ENCODE peak calls at places on chromosomes 4 and X, in six cellular contexts. S is chondrocyte, C is mesothelial cell of epicardium, X is B cell, A is glutamatergic neuron, J is HFFc6. P is an unnamed sample.

GRCh38 chr4:86117781-86118302 is 242.0 kb downstream of the MAPK10 start:
- DNase-seq in A (no peak), J (peak), C (no peak), X (no peak), S (no peak), P (peak)

GRCh38 chr4:86536166-86536565 is 57.9 kb upstream of the PTPN13 start:
- DNase-seq in S (no peak), A (no peak), J (no peak), C (no peak), X (no peak), P (no peak)

GRCh38 chr4:23904639-23905061 is 14.8 kb upstream of the PPARGC1A start:
- DNase-seq in S (no peak), C (no peak), A (no peak), X (no peak), J (no peak), P (no peak)

GRCh38 chrX:130874751-130875150 is 28.3 kb downstream of the ENOX2 start:
- DNase-seq in J (peak), A (no peak), C (no peak), X (no peak), S (no peak), P (peak)

GRCh38 chr4:180898305-180898704 is 1344.9 kb upstream of the TENM3 start:
- DNase-seq in J (no peak), S (no peak), A (no peak), X (no peak), C (no peak), P (no peak)

GRCh38 chrX:86148594-86148993 is 343 bp downstream of the DACH2 start:
- DNase-seq in C (no peak), J (no peak), X (no peak), S (peak), A (peak), P (no peak)

GRCh38 chr4:16034010-16034829 is 49.6 kb downstream of the PROM1 start:
- DNase-seq in X (no peak), S (no peak), A (no peak), C (no peak), J (no peak), P (peak)

GRCh38 chr4:147059064-147059731 is 113.5 kb upstream of the TTC29 start:
- DNase-seq in X (peak), C (no peak), J (no peak), A (no peak), S (no peak), P (no peak)

GRCh38 chr4:41102360-41103092 is 111.8 kb downstream of the APBB2 start:
- DNase-seq in J (no peak), X (no peak), C (no peak), A (no peak), S (no peak), P (no peak)

GRCh38 chrX:46704767-46705386 is 54.0 kb downstream of the SLC9A7 start:
- DNase-seq in X (no peak), C (no peak), J (peak), A (no peak), S (no peak), P (peak)

GRCh38 chrX:10045327-10046000 is 78.3 kb downstream of the CLDN34 start:
- DNase-seq in S (no peak), J (no peak), C (no peak), X (no peak), A (no peak), P (no peak)

GRCh38 chr4:70721747-70722146 is at the start of gene RUFY3:
- DNase-seq in C (no peak), A (peak), J (peak), X (no peak), S (no peak), P (no peak)

GRCh38 chr4:19807505-19807904 is 444.2 kb upstream of the SLIT2 start:
- DNase-seq in A (no peak), S (no peak), J (peak), C (no peak), X (no peak), P (peak)

GRCh38 chrX:144219035-144219434 is 335.2 kb downstream of the UBE2NL start:
- DNase-seq in A (no peak), J (no peak), C (no peak), S (no peak), X (no peak), P (peak)

GRCh38 chr4:141417387-141417786 is 196.7 kb downstream of the ZNF330 start:
- DNase-seq in S (no peak), X (no peak), A (no peak), J (peak), C (no peak), P (no peak)

GRCh38 chr4:31791666-31792065 is 1071.5 kb downstream of the PCDH7 start:
- DNase-seq in S (no peak), X (no peak), J (no peak), C (no peak), A (no peak), P (no peak)

GRCh38 chr4:151324449-151325319 is 721 bp downstream of the SH3D19 start:
- DNase-seq in S (no peak), X (no peak), C (no peak), A (peak), J (peak), P (peak)

DNA sequence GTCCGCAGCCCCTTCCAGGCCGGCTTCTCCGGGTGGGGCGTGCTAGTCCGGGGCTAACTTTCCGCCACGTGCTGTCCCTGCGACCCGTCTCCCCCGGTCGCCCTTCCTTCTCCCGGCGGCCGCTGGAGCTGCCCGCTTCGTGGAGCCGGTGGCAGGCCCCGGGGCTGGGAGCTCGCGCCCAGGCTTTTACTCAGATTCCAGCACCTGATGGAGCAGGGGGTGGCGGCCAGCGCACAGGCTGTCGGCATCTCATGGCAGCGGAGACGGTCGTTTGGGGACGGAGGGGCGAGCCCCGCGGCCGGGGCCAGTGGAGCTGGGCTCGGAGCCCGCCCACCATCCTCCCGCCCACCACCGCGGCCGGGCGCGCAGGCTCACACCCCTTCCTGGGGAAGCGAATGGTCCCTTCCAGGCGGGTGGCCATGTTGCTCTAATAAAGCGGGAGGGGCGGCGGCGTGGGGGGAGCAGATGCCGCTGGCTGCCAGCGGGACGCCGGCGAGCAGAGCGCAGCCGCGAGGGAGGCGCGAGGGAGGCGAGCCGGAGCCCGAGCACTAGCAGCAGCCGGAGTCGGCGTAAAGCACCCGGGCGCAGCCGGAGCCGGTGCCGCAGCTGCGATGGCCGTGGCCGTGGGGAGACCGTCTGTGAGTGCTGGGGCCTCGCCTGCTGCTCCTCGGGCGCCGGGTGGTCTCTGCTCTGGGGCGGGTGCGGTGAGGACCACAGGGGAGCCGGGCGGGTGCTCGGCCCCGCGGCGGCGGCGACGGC is at the start of gene SEPTIN11:
- DNase-seq in S (peak), X (peak), J (peak), C (peak), A (peak), P (peak)
- TF ChIP-seq CTCF in S (peak), X (no peak), J (no peak), C (no peak), A (no peak), P (no peak)

GRCh38 chrX:80229626-80230025 is 190.6 kb upstream of the TENT5D start:
- DNase-seq in A (no peak), S (no peak), X (no peak), C (no peak), J (no peak), P (no peak)

DNA sequence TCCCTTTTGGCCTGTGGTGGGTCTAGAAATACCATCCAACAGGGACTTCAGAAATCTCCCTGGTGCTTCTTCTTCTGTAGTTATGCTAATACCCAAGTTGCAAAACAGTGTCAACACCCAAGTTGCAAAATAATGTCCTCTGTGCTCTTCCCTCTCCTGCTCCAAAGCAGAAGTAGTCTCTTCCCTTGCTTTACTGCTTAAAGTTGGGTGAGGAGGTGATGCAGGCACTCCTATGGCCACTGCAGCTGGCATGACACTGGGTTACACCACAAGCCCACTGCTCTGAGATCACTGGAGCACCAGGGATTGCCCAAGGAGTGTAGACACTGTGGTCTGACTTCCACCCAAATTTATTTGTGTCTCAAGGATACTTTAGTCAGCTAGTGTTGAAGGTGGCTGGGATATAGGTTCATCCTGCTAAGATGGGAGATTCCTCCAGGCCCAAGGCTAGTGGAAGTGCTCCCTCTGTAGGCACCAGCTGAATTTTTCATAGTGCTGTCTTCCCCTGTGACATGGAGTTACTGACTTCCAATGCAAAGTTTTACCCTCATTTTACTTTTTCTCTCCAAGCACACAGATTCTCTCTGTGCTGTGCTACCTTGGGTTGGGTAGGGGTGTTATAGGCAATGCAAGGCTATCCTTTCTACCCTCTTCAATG is 196.2 kb upstream of the TENT5D start:
- DNase-seq in S (no peak), J (no peak), A (no peak), X (no peak), C (no peak), P (peak)
- TF ChIP-seq CTCF in S (no peak), J (no peak), A (no peak), X (no peak), C (no peak), P (no peak)

DNA sequence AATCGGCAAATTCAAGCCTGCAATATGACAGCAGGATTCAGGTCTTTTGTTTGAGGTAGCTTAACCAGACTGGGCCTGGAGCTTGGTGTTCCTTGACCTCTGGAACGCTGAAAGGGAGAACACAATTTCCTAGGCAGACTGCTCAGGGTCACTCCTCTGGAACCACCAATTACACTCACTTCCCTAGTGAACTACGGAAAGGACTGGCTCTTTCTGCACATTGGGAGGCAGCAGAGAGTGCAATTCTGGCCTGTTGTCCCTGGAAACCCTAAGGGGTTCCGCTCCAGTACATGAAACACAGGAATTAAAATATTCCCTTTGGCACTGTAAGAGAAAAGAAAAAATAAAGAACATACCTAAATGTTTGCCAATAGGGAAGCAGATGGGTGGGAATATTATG is 58.6 kb downstream of the GPC3 start:
- DNase-seq in C (no peak), J (no peak), A (no peak), X (no peak), S (no peak), P (no peak)
- TF ChIP-seq CTCF in C (no peak), J (no peak), A (no peak), X (no peak), S (peak), P (no peak)

GRCh38 chrX:40607381-40607780 is 15.8 kb upstream of the MPC1L start:
- DNase-seq in S (no peak), X (no peak), C (no peak), J (no peak), A (no peak), P (no peak)

GRCh38 chrX:40615976-40616375 is 7.3 kb upstream of the MPC1L start:
- DNase-seq in J (no peak), S (no peak), C (no peak), X (no peak), A (no peak), P (no peak)

GRCh38 chrX:40617566-40617965 is 5.7 kb upstream of the MPC1L start:
- DNase-seq in A (no peak), X (no peak), S (no peak), C (no peak), J (no peak), P (no peak)

GRCh38 chrX:40612511-40612910 is 10.7 kb upstream of the MPC1L start:
- DNase-seq in X (no peak), A (no peak), S (no peak), C (no peak), J (no peak), P (no peak)
- TF ChIP-seq CTCF in X (no peak), A (no peak), S (no peak), C (no peak), J (no peak), P (no peak)

GRCh38 chrX:133215747-133216146 is 2.4 kb downstream of the TFDP3 start:
- DNase-seq in A (peak), C (no peak), S (no peak), J (no peak), X (no peak), P (peak)
- TF ChIP-seq CTCF in A (no peak), C (no peak), S (peak), J (no peak), X (no peak), P (peak)

GRCh38 chr4:8381814-8382581 is 58.5 kb downstream of the ACOX3 start:
- DNase-seq in C (no peak), A (no peak), J (no peak), X (no peak), S (peak), P (no peak)
- TF ChIP-seq CTCF in C (no peak), A (no peak), J (no peak), X (no peak), S (no peak), P (no peak)

P was measured in MCF 10A.